ENCODE peak calls at places on chromosome 21, in four cellular contexts. One of them, this sample, is unnamed.

GRCh38 chr21:15281714-15282113 is 216.9 kb upstream of the NRIP1 start:
- DNase-seq in progenitor cell of endocrine pancreas: no peak
- DNase-seq in nephron progenitor cell: no peak
- DNase-seq in testis: no peak
- DNase-seq in this sample: no peak

GRCh38 chr21:31497939-31498338 is 153.9 kb upstream of the TIAM1 start:
- DNase-seq in progenitor cell of endocrine pancreas: no peak
- DNase-seq in nephron progenitor cell: no peak
- DNase-seq in testis: no peak
- DNase-seq in this sample: no peak

GRCh38 chr21:17779486-17779885 is 39.7 kb downstream of the C21orf91 start:
- DNase-seq in progenitor cell of endocrine pancreas: no peak
- DNase-seq in nephron progenitor cell: no peak
- DNase-seq in testis: no peak
- DNase-seq in this sample: no peak

GRCh38 chr21:29347274-29347681 is 48.6 kb downstream of the BACH1 start:
- DNase-seq in progenitor cell of endocrine pancreas: no peak
- DNase-seq in nephron progenitor cell: no peak
- DNase-seq in testis: no peak
- DNase-seq in this sample: no peak

GRCh38 chr21:29224006-29224405 is 74.7 kb upstream of the BACH1 start:
- DNase-seq in progenitor cell of endocrine pancreas: no peak
- DNase-seq in nephron progenitor cell: no peak
- DNase-seq in testis: no peak
- DNase-seq in this sample: no peak

GRCh38 chr21:38869946-38870345 is 64.2 kb downstream of the ETS2 start:
- DNase-seq in progenitor cell of endocrine pancreas: no peak
- DNase-seq in nephron progenitor cell: no peak
- DNase-seq in testis: no peak
- DNase-seq in this sample: no peak

GRCh38 chr21:14075346-14076142 is 135.2 kb downstream of the LIPI start:
- DNase-seq in progenitor cell of endocrine pancreas: no peak
- DNase-seq in nephron progenitor cell: no peak
- DNase-seq in testis: no peak
- DNase-seq in this sample: no peak

GRCh38 chr21:17492415-17493168 is 20.3 kb upstream of the CXADR start:
- DNase-seq in progenitor cell of endocrine pancreas: no peak
- DNase-seq in nephron progenitor cell: no peak
- DNase-seq in testis: no peak
- DNase-seq in this sample: no peak

GRCh38 chr21:40516336-40516735 is 330.6 kb downstream of the DSCAM start:
- DNase-seq in progenitor cell of endocrine pancreas: no peak
- DNase-seq in nephron progenitor cell: peak
- DNase-seq in testis: peak
- DNase-seq in this sample: no peak

GRCh38 chr21:38330671-38331070 is 73.9 kb downstream of the KCNJ15 start:
- DNase-seq in progenitor cell of endocrine pancreas: no peak
- DNase-seq in nephron progenitor cell: no peak
- DNase-seq in testis: no peak
- DNase-seq in this sample: no peak

GRCh38 chr21:44051462-44051941 is 39.4 kb downstream of the TRAPPC10 start:
- DNase-seq in progenitor cell of endocrine pancreas: no peak
- DNase-seq in nephron progenitor cell: no peak
- DNase-seq in testis: peak
- DNase-seq in this sample: no peak

GRCh38 chr21:43190544-43191340 is 21.9 kb downstream of the CRYAA start:
- DNase-seq in progenitor cell of endocrine pancreas: peak
- DNase-seq in nephron progenitor cell: no peak
- DNase-seq in testis: peak
- DNase-seq in this sample: no peak

GRCh38 chr21:39788383-39788782 is 43.4 kb downstream of the IGSF5 start:
- DNase-seq in progenitor cell of endocrine pancreas: peak
- DNase-seq in nephron progenitor cell: peak
- DNase-seq in testis: peak
- DNase-seq in this sample: no peak

GRCh38 chr21:15051652-15052554 is 12.9 kb downstream of the NRIP1 start:
- DNase-seq in progenitor cell of endocrine pancreas: no peak
- DNase-seq in nephron progenitor cell: no peak
- DNase-seq in testis: no peak
- DNase-seq in this sample: no peak

GRCh38 chr21:42145569-42146250 is 73.2 kb upstream of the ABCG1 start:
- DNase-seq in progenitor cell of endocrine pancreas: peak
- DNase-seq in nephron progenitor cell: peak
- DNase-seq in testis: peak
- DNase-seq in this sample: peak

GRCh38 chr21:39125752-39126485 is 57.3 kb downstream of the PSMG1 start:
- DNase-seq in progenitor cell of endocrine pancreas: peak
- DNase-seq in nephron progenitor cell: peak
- DNase-seq in testis: peak
- DNase-seq in this sample: no peak

GRCh38 chr21:41304068-41304720 is 12.4 kb upstream of the FAM3B start:
- DNase-seq in progenitor cell of endocrine pancreas: no peak
- DNase-seq in nephron progenitor cell: no peak
- DNase-seq in testis: peak
- DNase-seq in this sample: no peak

GRCh38 chr21:42850866-42851391 is 28.4 kb downstream of the WDR4 start:
- DNase-seq in progenitor cell of endocrine pancreas: no peak
- DNase-seq in nephron progenitor cell: peak
- DNase-seq in testis: peak
- DNase-seq in this sample: no peak

GRCh38 chr21:42614391-42614790 is 39.0 kb upstream of the PDE9A start:
- DNase-seq in progenitor cell of endocrine pancreas: no peak
- DNase-seq in nephron progenitor cell: no peak
- DNase-seq in testis: no peak
- DNase-seq in this sample: no peak

GRCh38 chr21:35231115-35231514 is 182.0 kb upstream of the RUNX1 start:
- DNase-seq in progenitor cell of endocrine pancreas: no peak
- DNase-seq in nephron progenitor cell: no peak
- DNase-seq in testis: no peak
- DNase-seq in this sample: no peak

GRCh38 chr21:42300045-42300583 is 15.1 kb downstream of the TFF3 start:
- DNase-seq in progenitor cell of endocrine pancreas: no peak
- DNase-seq in nephron progenitor cell: no peak
- DNase-seq in testis: no peak
- DNase-seq in this sample: no peak

GRCh38 chr21:17693801-17694200 is 81.1 kb upstream of the BTG3 start:
- DNase-seq in progenitor cell of endocrine pancreas: no peak
- DNase-seq in nephron progenitor cell: no peak
- DNase-seq in testis: no peak
- DNase-seq in this sample: no peak

GRCh38 chr21:30443226-30443625 is 3.2 kb downstream of the KRTAP15-1 start:
- DNase-seq in progenitor cell of endocrine pancreas: no peak
- DNase-seq in nephron progenitor cell: no peak
- DNase-seq in testis: no peak
- DNase-seq in this sample: no peak

GRCh38 chr21:14603202-14603601 is 57.1 kb upstream of the SAMSN1 start:
- DNase-seq in progenitor cell of endocrine pancreas: no peak
- DNase-seq in nephron progenitor cell: no peak
- DNase-seq in testis: no peak
- DNase-seq in this sample: no peak

GRCh38 chr21:14259669-14260458 is 43.9 kb downstream of the RBM11 start:
- DNase-seq in progenitor cell of endocrine pancreas: no peak
- DNase-seq in nephron progenitor cell: peak
- DNase-seq in testis: no peak
- DNase-seq in this sample: no peak

GRCh38 chr21:39388038-39388810 is 39.3 kb upstream of the HMGN1 start:
- DNase-seq in progenitor cell of endocrine pancreas: peak
- DNase-seq in nephron progenitor cell: peak
- DNase-seq in testis: peak
- DNase-seq in this sample: peak

GRCh38 chr21:43585924-43586411 is 73.3 kb downstream of the HSF2BP start:
- DNase-seq in progenitor cell of endocrine pancreas: no peak
- DNase-seq in nephron progenitor cell: peak
- DNase-seq in testis: peak
- DNase-seq in this sample: no peak

GRCh38 chr21:38443110-38443509 is 55.2 kb downstream of the ERG start:
- DNase-seq in progenitor cell of endocrine pancreas: no peak
- DNase-seq in nephron progenitor cell: no peak
- DNase-seq in testis: no peak
- DNase-seq in this sample: no peak

GRCh38 chr21:33789697-33790096 is 125.9 kb downstream of the ATP5PO start:
- DNase-seq in progenitor cell of endocrine pancreas: no peak
- DNase-seq in nephron progenitor cell: no peak
- DNase-seq in testis: no peak
- DNase-seq in this sample: no peak

GRCh38 chr21:36260802-36261201 is 59.2 kb upstream of the MORC3 start:
- DNase-seq in progenitor cell of endocrine pancreas: no peak
- DNase-seq in nephron progenitor cell: no peak
- DNase-seq in testis: no peak
- DNase-seq in this sample: no peak
- TF ChIP-seq CTCF in progenitor cell of endocrine pancreas: peak
- TF ChIP-seq CTCF in nephron progenitor cell: peak
- TF ChIP-seq CTCF in testis: no peak
- TF ChIP-seq CTCF in this sample: peak

GRCh38 chr21:32687946-32688345 is 39.9 kb downstream of the SYNJ1 start:
- DNase-seq in progenitor cell of endocrine pancreas: no peak
- DNase-seq in nephron progenitor cell: no peak
- DNase-seq in testis: no peak
- DNase-seq in this sample: no peak
- TF ChIP-seq CTCF in progenitor cell of endocrine pancreas: no peak
- TF ChIP-seq CTCF in nephron progenitor cell: no peak
- TF ChIP-seq CTCF in testis: no peak
- TF ChIP-seq CTCF in this sample: no peak

GRCh38 chr21:26845750-26846035 is 484 bp upstream of the ADAMTS1 start:
- DNase-seq in progenitor cell of endocrine pancreas: no peak
- DNase-seq in nephron progenitor cell: no peak
- DNase-seq in testis: no peak
- DNase-seq in this sample: no peak
- TF ChIP-seq CTCF in progenitor cell of endocrine pancreas: peak
- TF ChIP-seq CTCF in nephron progenitor cell: no peak
- TF ChIP-seq CTCF in testis: no peak
- TF ChIP-seq CTCF in this sample: no peak

GRCh38 chr21:45543371-45543709 is 1.1 kb upstream of the SLC19A1 start:
- DNase-seq in progenitor cell of endocrine pancreas: no peak
- DNase-seq in nephron progenitor cell: no peak
- DNase-seq in testis: peak
- DNase-seq in this sample: peak

GRCh38 chr21:45543710-45544448 is 1.6 kb upstream of the SLC19A1 start:
- DNase-seq in progenitor cell of endocrine pancreas: no peak
- DNase-seq in nephron progenitor cell: no peak
- DNase-seq in testis: peak
- DNase-seq in this sample: peak

GRCh38 chr21:45541221-45542039 is 810 bp downstream of the SLC19A1 start:
- DNase-seq in progenitor cell of endocrine pancreas: peak
- DNase-seq in nephron progenitor cell: no peak
- DNase-seq in testis: peak
- DNase-seq in this sample: peak

GRCh38 chr21:45542667-45543370 is 579 bp upstream of the SLC19A1 start:
- DNase-seq in progenitor cell of endocrine pancreas: peak
- DNase-seq in nephron progenitor cell: no peak
- DNase-seq in testis: peak
- DNase-seq in this sample: peak

DNA sequence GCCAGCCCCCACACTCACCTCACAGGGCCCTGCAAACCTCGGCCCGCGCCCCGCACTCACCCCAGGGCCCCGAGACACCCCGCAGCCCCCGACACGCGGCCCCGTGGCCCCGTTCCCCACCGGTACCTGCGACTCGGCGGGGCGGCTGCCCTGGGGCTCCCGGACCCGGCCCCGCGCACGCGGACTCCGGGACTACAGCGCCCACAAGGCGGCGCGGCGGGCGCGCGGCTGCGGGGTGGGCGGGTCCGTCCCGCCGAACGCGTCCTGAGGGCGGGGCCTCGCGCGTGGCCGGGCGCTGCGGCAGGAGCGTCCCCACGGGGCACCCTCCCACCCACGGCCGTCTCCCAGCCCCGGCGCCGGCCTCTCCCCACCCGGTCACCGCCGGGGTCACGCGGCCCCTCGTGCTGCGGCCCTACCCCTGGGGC is at the start of gene SLC19A1:
- DNase-seq in progenitor cell of endocrine pancreas: peak
- DNase-seq in nephron progenitor cell: peak
- DNase-seq in testis: peak
- DNase-seq in this sample: peak
- TF ChIP-seq CTCF in progenitor cell of endocrine pancreas: peak
- TF ChIP-seq CTCF in nephron progenitor cell: no peak
- TF ChIP-seq CTCF in testis: peak
- TF ChIP-seq CTCF in this sample: peak

This sample was measured in natural killer cell.